ENCODE peak calls at places on chromosomes 4 and X, in six cellular contexts. H, X, S, K, L and G are unnamed samples.

GRCh38 chrX:117895418-117895817 is 221.2 kb downstream of the KLHL13 start:
- DNase-seq in L (no peak), S (no peak), K (no peak), X (no peak), H (no peak), G (no peak)

GRCh38 chrX:915427-916234 is 285.0 kb downstream of the SHOX start:
- DNase-seq in L (no peak), X (peak), S (no peak), K (no peak), H (no peak), G (no peak)

GRCh38 chr4:171157462-171158082 is 655.6 kb upstream of the GALNTL6 start:
- DNase-seq in H (no peak), S (no peak), L (no peak), K (no peak), X (no peak), G (no peak)

GRCh38 chr4:3212391-3213100 is 36.4 kb upstream of the MSANTD1 start:
- DNase-seq in S (no peak), L (no peak), K (no peak), X (no peak), H (no peak), G (no peak)

GRCh38 chr4:89598602-89599001 is 238.4 kb downstream of the SNCA start:
- DNase-seq in S (no peak), X (no peak), L (peak), H (no peak), K (no peak), G (no peak)

GRCh38 chrX:72245461-72246089 is 6.7 kb upstream of the ERCC6L start:
- DNase-seq in X (peak), H (peak), S (peak), L (peak), K (peak), G (peak)

GRCh38 chr4:144646523-144647094 is 653 bp downstream of the HHIP start:
- DNase-seq in S (no peak), L (no peak), H (no peak), X (no peak), K (no peak), G (no peak)

GRCh38 chr4:117385531-117385930 is 300.2 kb upstream of the TRAM1L1 start:
- DNase-seq in S (no peak), H (no peak), K (no peak), X (no peak), L (peak), G (no peak)

GRCh38 chrX:17464196-17464595 is 89.2 kb downstream of the NHS start:
- DNase-seq in K (no peak), S (no peak), H (no peak), L (peak), X (no peak), G (no peak)

GRCh38 chr4:139808381-139809206 is 143.0 kb downstream of the MGST2 start:
- DNase-seq in H (no peak), L (no peak), S (no peak), K (no peak), X (no peak), G (no peak)

GRCh38 chrX:26083093-26083492 is 55.0 kb upstream of the MAGEB18 start:
- DNase-seq in H (no peak), X (no peak), S (no peak), L (no peak), K (no peak), G (no peak)

GRCh38 chrX:130155564-130155963 is 10.1 kb downstream of the AIFM1 start:
- DNase-seq in X (no peak), L (peak), K (no peak), S (no peak), H (no peak), G (no peak)

GRCh38 chr4:121307441-121308327 is 73.1 kb downstream of the QRFPR start:
- DNase-seq in L (peak), X (peak), H (no peak), K (peak), S (peak), G (no peak)

GRCh38 chr4:8182858-8183725 is 16.0 kb upstream of the SH3TC1 start:
- DNase-seq in S (peak), K (no peak), X (no peak), L (peak), H (no peak), G (no peak)

GRCh38 chrX:130108647-130109428 is 1.5 kb downstream of the ELF4 start:
- DNase-seq in K (no peak), H (no peak), L (peak), X (no peak), S (no peak), G (peak)